ENCODE peak calls at places on chromosomes 12 and 14, in ten cellular contexts. One of them, this sample, is unnamed. For H3K36me3, the result is how much of the 10 kb centered on the place peaks cover.

GRCh38 chr12:68279227-68280054 is 26.0 kb upstream of the IL22 start:
- DNase-seq in astrocyte: peak
- DNase-seq in GM23338: no peak
- DNase-seq in fibroblast of lung: peak
- DNase-seq in endothelial cell of umbilical vein: peak
- DNase-seq in hepatocyte: peak
- DNase-seq in PC-9: no peak
- DNase-seq in HepG2: peak
- DNase-seq in neural progenitor cell: no peak
- DNase-seq in HCT116: no peak
- DNase-seq in this sample: no peak

GRCh38 chr12:53949631-53950440 is 4.9 kb upstream of the HOXC12 start:
- DNase-seq in astrocyte: no peak
- DNase-seq in GM23338: peak
- DNase-seq in fibroblast of lung: no peak
- DNase-seq in endothelial cell of umbilical vein: no peak
- DNase-seq in hepatocyte: no peak
- DNase-seq in PC-9: no peak
- DNase-seq in HepG2: peak
- DNase-seq in neural progenitor cell: no peak
- DNase-seq in HCT116: no peak
- DNase-seq in this sample: no peak

GRCh38 chr14:50944647-50945413 is 547 bp upstream of the PYGL start:
- DNase-seq in astrocyte: peak
- DNase-seq in GM23338: no peak
- DNase-seq in fibroblast of lung: peak
- DNase-seq in endothelial cell of umbilical vein: peak
- DNase-seq in hepatocyte: peak
- DNase-seq in PC-9: no peak
- DNase-seq in HepG2: peak
- DNase-seq in neural progenitor cell: no peak
- DNase-seq in HCT116: peak
- DNase-seq in this sample: no peak

GRCh38 chr12:100165356-100165755 is 22.7 kb upstream of the BLTP3B start:
- DNase-seq in astrocyte: no peak
- DNase-seq in GM23338: no peak
- DNase-seq in fibroblast of lung: no peak
- DNase-seq in endothelial cell of umbilical vein: no peak
- DNase-seq in hepatocyte: no peak
- DNase-seq in PC-9: no peak
- DNase-seq in HepG2: no peak
- DNase-seq in neural progenitor cell: no peak
- DNase-seq in HCT116: no peak
- DNase-seq in this sample: no peak

GRCh38 chr12:57452937-57453509 is 2.1 kb upstream of the INHBE start:
- DNase-seq in astrocyte: peak
- DNase-seq in GM23338: peak
- DNase-seq in fibroblast of lung: peak
- DNase-seq in endothelial cell of umbilical vein: peak
- DNase-seq in hepatocyte: peak
- DNase-seq in PC-9: peak
- DNase-seq in HepG2: peak
- DNase-seq in neural progenitor cell: peak
- DNase-seq in HCT116: no peak
- DNase-seq in this sample: no peak

GRCh38 chr14:104078031-104078455 is 7.5 kb upstream of the ASPG start:
- DNase-seq in astrocyte: peak
- DNase-seq in GM23338: peak
- DNase-seq in fibroblast of lung: peak
- DNase-seq in endothelial cell of umbilical vein: peak
- DNase-seq in hepatocyte: peak
- DNase-seq in PC-9: peak
- DNase-seq in HepG2: peak
- DNase-seq in neural progenitor cell: peak
- DNase-seq in HCT116: peak
- DNase-seq in this sample: peak

GRCh38 chr12:44972746-44973421 is 78.0 kb downstream of the DBX2 start:
- DNase-seq in astrocyte: no peak
- DNase-seq in GM23338: peak
- DNase-seq in fibroblast of lung: peak
- DNase-seq in endothelial cell of umbilical vein: peak
- DNase-seq in hepatocyte: peak
- DNase-seq in PC-9: no peak
- DNase-seq in HepG2: peak
- DNase-seq in neural progenitor cell: peak
- DNase-seq in HCT116: peak
- DNase-seq in this sample: no peak

GRCh38 chr14:23525611-23526010 is 26.0 kb downstream of the ZFHX2 start:
- DNase-seq in astrocyte: no peak
- DNase-seq in GM23338: no peak
- DNase-seq in fibroblast of lung: no peak
- DNase-seq in endothelial cell of umbilical vein: no peak
- DNase-seq in hepatocyte: no peak
- DNase-seq in PC-9: no peak
- DNase-seq in HepG2: no peak
- DNase-seq in neural progenitor cell: no peak
- DNase-seq in HCT116: no peak
- DNase-seq in this sample: no peak

GRCh38 chr12:47231456-47231855 is 151.7 kb upstream of the AMIGO2 start:
- DNase-seq in astrocyte: peak
- DNase-seq in GM23338: no peak
- DNase-seq in fibroblast of lung: no peak
- DNase-seq in endothelial cell of umbilical vein: no peak
- DNase-seq in hepatocyte: peak
- DNase-seq in PC-9: no peak
- DNase-seq in HepG2: no peak
- DNase-seq in neural progenitor cell: no peak
- DNase-seq in HCT116: no peak
- DNase-seq in this sample: no peak

GRCh38 chr12:116497051-116497529 is 62.1 kb upstream of the MAP1LC3B2 start:
- DNase-seq in astrocyte: no peak
- DNase-seq in GM23338: no peak
- DNase-seq in fibroblast of lung: no peak
- DNase-seq in endothelial cell of umbilical vein: no peak
- DNase-seq in hepatocyte: no peak
- DNase-seq in PC-9: no peak
- DNase-seq in HepG2: no peak
- DNase-seq in neural progenitor cell: peak
- DNase-seq in HCT116: peak
- DNase-seq in this sample: no peak

GRCh38 chr14:105419305-105420091 is at the start of gene MTA1:
- DNase-seq in astrocyte: no peak
- DNase-seq in GM23338: peak
- DNase-seq in fibroblast of lung: peak
- DNase-seq in endothelial cell of umbilical vein: no peak
- DNase-seq in hepatocyte: peak
- DNase-seq in PC-9: peak
- DNase-seq in HepG2: peak
- DNase-seq in neural progenitor cell: peak
- DNase-seq in HCT116: no peak
- DNase-seq in this sample: no peak
- TF ChIP-seq EZH2 in astrocyte: no peak
- TF ChIP-seq EZH2 in GM23338: no peak
- TF ChIP-seq EZH2 in fibroblast of lung: no peak
- TF ChIP-seq EZH2 in endothelial cell of umbilical vein: no peak
- TF ChIP-seq EZH2 in hepatocyte: no peak
- TF ChIP-seq EZH2 in PC-9: no peak
- TF ChIP-seq EZH2 in HepG2: no peak
- TF ChIP-seq EZH2 in neural progenitor cell: no peak
- TF ChIP-seq EZH2 in HCT116: no peak
- TF ChIP-seq EZH2 in this sample: no peak

GRCh38 chr12:62618319-62618718 is 151.7 kb downstream of the MON2 start:
- DNase-seq in astrocyte: no peak
- DNase-seq in GM23338: no peak
- DNase-seq in fibroblast of lung: no peak
- DNase-seq in endothelial cell of umbilical vein: peak
- DNase-seq in hepatocyte: no peak
- DNase-seq in PC-9: no peak
- DNase-seq in HepG2: no peak
- DNase-seq in neural progenitor cell: no peak
- DNase-seq in HCT116: no peak
- DNase-seq in this sample: no peak

GRCh38 chr12:62622177-62622576 is 155.6 kb downstream of the MON2 start:
- DNase-seq in astrocyte: no peak
- DNase-seq in GM23338: peak
- DNase-seq in fibroblast of lung: no peak
- DNase-seq in endothelial cell of umbilical vein: no peak
- DNase-seq in hepatocyte: no peak
- DNase-seq in PC-9: no peak
- DNase-seq in HepG2: no peak
- DNase-seq in neural progenitor cell: no peak
- DNase-seq in HCT116: no peak
- DNase-seq in this sample: no peak

GRCh38 chr12:62625238-62625637 is 158.6 kb downstream of the MON2 start:
- DNase-seq in astrocyte: peak
- DNase-seq in GM23338: no peak
- DNase-seq in fibroblast of lung: peak
- DNase-seq in endothelial cell of umbilical vein: no peak
- DNase-seq in hepatocyte: peak
- DNase-seq in PC-9: no peak
- DNase-seq in HepG2: peak
- DNase-seq in neural progenitor cell: no peak
- DNase-seq in HCT116: no peak
- DNase-seq in this sample: no peak

GRCh38 chr12:62618948-62619347 is 152.3 kb downstream of the MON2 start:
- DNase-seq in astrocyte: no peak
- DNase-seq in GM23338: no peak
- DNase-seq in fibroblast of lung: no peak
- DNase-seq in endothelial cell of umbilical vein: peak
- DNase-seq in hepatocyte: no peak
- DNase-seq in PC-9: no peak
- DNase-seq in HepG2: no peak
- DNase-seq in neural progenitor cell: no peak
- DNase-seq in HCT116: no peak
- DNase-seq in this sample: no peak

DNA sequence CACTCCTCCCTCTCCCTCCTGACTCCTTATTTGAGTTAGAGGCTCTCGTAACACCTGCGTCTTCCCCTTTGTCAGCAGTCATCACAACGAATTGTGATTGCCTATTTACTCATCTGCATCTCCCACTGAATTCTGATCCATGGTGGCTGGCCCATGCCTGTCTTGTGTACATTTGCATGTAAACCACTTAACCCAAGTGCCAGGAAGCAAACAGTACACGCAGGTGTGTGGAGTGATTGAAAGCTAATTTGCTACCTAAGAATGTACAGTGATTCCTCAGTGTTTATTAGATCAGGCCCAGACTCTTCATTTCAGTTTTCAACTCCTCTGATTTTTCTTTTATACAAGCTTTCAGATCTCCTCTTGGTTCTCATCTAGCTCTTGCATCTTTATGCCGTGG is 154.6 kb downstream of the MON2 start:
- DNase-seq in astrocyte: no peak
- DNase-seq in GM23338: no peak
- DNase-seq in fibroblast of lung: no peak
- DNase-seq in endothelial cell of umbilical vein: no peak
- DNase-seq in hepatocyte: no peak
- DNase-seq in PC-9: no peak
- DNase-seq in HepG2: no peak
- DNase-seq in neural progenitor cell: no peak
- DNase-seq in HCT116: no peak
- DNase-seq in this sample: no peak
- H3K36me3 ChIP-seq in astrocyte: under half
- H3K36me3 ChIP-seq in GM23338: under half
- H3K36me3 ChIP-seq in fibroblast of lung: under half
- H3K36me3 ChIP-seq in endothelial cell of umbilical vein: under half
- H3K36me3 ChIP-seq in hepatocyte: under half
- H3K36me3 ChIP-seq in PC-9: under half
- H3K36me3 ChIP-seq in HepG2: under half
- H3K36me3 ChIP-seq in neural progenitor cell: under half
- H3K36me3 ChIP-seq in HCT116: under half
- H3K36me3 ChIP-seq in this sample: under half

DNA sequence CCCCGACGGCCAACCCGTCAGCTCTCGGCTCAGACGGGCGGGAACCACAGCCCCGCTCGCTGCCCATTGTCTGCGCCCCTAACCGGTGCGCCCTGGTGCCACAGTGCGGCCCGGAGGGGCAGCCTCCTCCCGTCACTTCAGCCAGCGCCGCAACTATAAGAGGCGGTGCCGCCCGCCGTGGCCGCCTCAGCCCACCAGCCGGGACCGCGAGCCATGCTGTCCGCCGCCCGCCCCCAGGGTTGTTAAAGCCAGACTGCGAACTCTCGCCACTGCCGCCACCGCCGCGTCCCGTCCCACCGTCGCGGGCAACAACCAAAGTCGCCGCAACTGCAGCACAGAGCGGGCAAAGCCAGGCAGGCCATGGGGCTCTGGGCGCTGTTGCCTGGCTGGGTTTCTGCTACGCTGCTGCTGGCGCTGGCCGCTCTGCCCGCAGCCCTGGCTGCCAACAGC is at the start of gene WNT1:
- DNase-seq in astrocyte: no peak
- DNase-seq in GM23338: no peak
- DNase-seq in fibroblast of lung: no peak
- DNase-seq in endothelial cell of umbilical vein: no peak
- DNase-seq in hepatocyte: no peak
- DNase-seq in PC-9: no peak
- DNase-seq in HepG2: no peak
- DNase-seq in neural progenitor cell: peak
- DNase-seq in HCT116: no peak
- DNase-seq in this sample: no peak
- TF ChIP-seq EZH2 in astrocyte: peak
- TF ChIP-seq EZH2 in GM23338: peak
- TF ChIP-seq EZH2 in fibroblast of lung: peak
- TF ChIP-seq EZH2 in endothelial cell of umbilical vein: peak
- TF ChIP-seq EZH2 in hepatocyte: peak
- TF ChIP-seq EZH2 in PC-9: no peak
- TF ChIP-seq EZH2 in HepG2: no peak
- TF ChIP-seq EZH2 in neural progenitor cell: peak
- TF ChIP-seq EZH2 in HCT116: no peak
- TF ChIP-seq EZH2 in this sample: peak

GRCh38 chr14:69464379-69464778 is 20.1 kb upstream of the PLEKHD1 start:
- DNase-seq in astrocyte: peak
- DNase-seq in GM23338: no peak
- DNase-seq in fibroblast of lung: peak
- DNase-seq in endothelial cell of umbilical vein: no peak
- DNase-seq in hepatocyte: no peak
- DNase-seq in PC-9: no peak
- DNase-seq in HepG2: no peak
- DNase-seq in neural progenitor cell: no peak
- DNase-seq in HCT116: no peak
- DNase-seq in this sample: no peak

GRCh38 chr14:69458350-69458749 is 26.2 kb upstream of the PLEKHD1 start:
- DNase-seq in astrocyte: no peak
- DNase-seq in GM23338: no peak
- DNase-seq in fibroblast of lung: no peak
- DNase-seq in endothelial cell of umbilical vein: no peak
- DNase-seq in hepatocyte: no peak
- DNase-seq in PC-9: no peak
- DNase-seq in HepG2: no peak
- DNase-seq in neural progenitor cell: no peak
- DNase-seq in HCT116: no peak
- DNase-seq in this sample: no peak

GRCh38 chr14:69460093-69460701 is 24.3 kb upstream of the PLEKHD1 start:
- DNase-seq in astrocyte: peak
- DNase-seq in GM23338: peak
- DNase-seq in fibroblast of lung: peak
- DNase-seq in endothelial cell of umbilical vein: peak
- DNase-seq in hepatocyte: peak
- DNase-seq in PC-9: peak
- DNase-seq in HepG2: peak
- DNase-seq in neural progenitor cell: peak
- DNase-seq in HCT116: peak
- DNase-seq in this sample: peak

GRCh38 chr14:69464829-69465228 is 19.7 kb upstream of the PLEKHD1 start:
- DNase-seq in astrocyte: peak
- DNase-seq in GM23338: no peak
- DNase-seq in fibroblast of lung: peak
- DNase-seq in endothelial cell of umbilical vein: peak
- DNase-seq in hepatocyte: no peak
- DNase-seq in PC-9: no peak
- DNase-seq in HepG2: no peak
- DNase-seq in neural progenitor cell: no peak
- DNase-seq in HCT116: no peak
- DNase-seq in this sample: no peak

GRCh38 chr14:69459122-69459521 is 25.4 kb upstream of the PLEKHD1 start:
- DNase-seq in astrocyte: no peak
- DNase-seq in GM23338: peak
- DNase-seq in fibroblast of lung: no peak
- DNase-seq in endothelial cell of umbilical vein: no peak
- DNase-seq in hepatocyte: no peak
- DNase-seq in PC-9: no peak
- DNase-seq in HepG2: no peak
- DNase-seq in neural progenitor cell: peak
- DNase-seq in HCT116: no peak
- DNase-seq in this sample: no peak
- H3K36me3 ChIP-seq in astrocyte: under half
- H3K36me3 ChIP-seq in GM23338: under half
- H3K36me3 ChIP-seq in fibroblast of lung: under half
- H3K36me3 ChIP-seq in endothelial cell of umbilical vein: under half
- H3K36me3 ChIP-seq in hepatocyte: under half
- H3K36me3 ChIP-seq in PC-9: under half
- H3K36me3 ChIP-seq in HepG2: under half
- H3K36me3 ChIP-seq in neural progenitor cell: under half
- H3K36me3 ChIP-seq in HCT116: under half
- H3K36me3 ChIP-seq in this sample: under half

This sample was measured in keratinocyte.